ENCODE peak calls at places on chromosomes 6 and 20, in nine cellular contexts. V, I, X, H, R, W, K, E and S are unnamed samples.

GRCh38 chr6:136593748-136594490 is 43.7 kb upstream of the MAP7 start:
- DNase-seq in V (peak; percentile 96), I (peak; percentile 96), X (peak; percentile 98), H (no peak), R (no peak), W (peak; percentile 79), K (peak; percentile 17), E (no peak), S (peak; percentile 78)

GRCh38 chr6:145119091-145119490 is 616.2 kb downstream of the EPM2A start:
- DNase-seq in V (no peak), I (no peak), X (no peak), H (no peak), R (no peak), W (no peak), K (no peak), E (no peak), S (no peak)

GRCh38 chr6:80633412-80633811 is 526.9 kb downstream of the BCKDHB start:
- DNase-seq in V (no peak), I (no peak), X (no peak), H (no peak), R (no peak), W (no peak), K (no peak), E (no peak), S (no peak)

GRCh38 chr6:20202070-20202658 is 10.1 kb downstream of the MBOAT1 start:
- DNase-seq in V (peak; percentile 54), I (peak; percentile 85), X (no peak), H (no peak), R (no peak), W (peak; percentile 75), K (no peak), E (no peak), S (no peak)

GRCh38 chr6:167988945-167989841 is 8.3 kb upstream of the KIF25 start:
- DNase-seq in V (no peak), I (no peak), X (no peak), H (no peak), R (no peak), W (no peak), K (no peak), E (no peak), S (no peak)

GRCh38 chr6:87618531-87618930 is 28.6 kb downstream of the ORC3 start:
- DNase-seq in V (no peak), I (no peak), X (no peak), H (no peak), R (no peak), W (no peak), K (no peak), E (no peak), S (no peak)

GRCh38 chr6:12490904-12491571 is 200.9 kb downstream of the EDN1 start:
- DNase-seq in V (peak; percentile 82), I (peak; percentile 25), X (no peak), H (no peak), R (no peak), W (no peak), K (no peak), E (no peak), S (peak; percentile 2)

GRCh38 chr20:51660741-51661608 is 107.2 kb downstream of the ATP9A start:
- DNase-seq in V (peak; percentile 95), I (no peak), X (peak; percentile 72), H (no peak), R (no peak), W (no peak), K (no peak), E (no peak), S (peak; percentile 8)

DNA sequence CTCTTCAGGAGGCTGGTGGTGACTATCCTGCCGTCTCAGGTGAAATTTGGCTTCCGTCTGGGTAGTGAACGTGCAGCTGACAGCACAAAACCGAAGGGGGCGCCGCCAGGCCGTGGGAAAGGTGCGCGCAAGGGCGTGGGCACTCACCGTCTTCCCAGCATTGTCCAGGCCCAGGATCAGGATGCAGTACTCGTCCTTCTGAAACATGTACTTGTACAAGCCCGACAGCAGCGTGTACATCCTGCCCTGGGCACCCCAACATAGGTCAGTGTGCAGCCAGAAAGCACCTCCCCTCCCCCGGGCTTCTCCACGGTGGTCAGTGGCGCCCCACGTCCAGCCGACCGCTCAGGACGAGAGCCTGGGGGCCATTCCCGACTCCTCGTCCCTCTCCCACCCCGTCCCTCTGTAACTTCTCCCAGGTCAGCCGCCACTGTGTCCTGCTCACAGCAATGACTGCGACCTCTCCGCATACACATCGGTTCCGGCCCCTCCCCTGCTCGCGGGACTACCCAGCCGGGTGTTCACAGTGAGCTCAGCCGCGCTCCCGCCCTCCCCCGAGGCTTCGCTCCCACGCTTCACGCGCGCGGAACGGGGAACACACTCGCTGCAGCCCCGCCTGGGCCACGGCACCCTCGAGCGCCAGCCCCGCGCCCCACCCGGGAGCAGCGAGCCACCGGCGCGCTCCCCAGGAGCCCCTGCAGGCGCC is 771 bp downstream of the ARFRP1 start:
- DNase-seq in V (peak; percentile 31), I (peak; percentile 71), X (no peak), H (peak; percentile 69), R (peak; percentile 70), W (peak; percentile 74), K (peak; percentile 70), E (peak; percentile 61), S (peak; percentile 75)
- TF ChIP-seq CTCF in V (peak; percentile 25), I (peak; percentile 32), X (peak; percentile 14), H (no peak), R (peak; percentile 16), W (peak; percentile 81), K (no peak), E (peak; percentile 61), S (peak; percentile 56)

GRCh38 chr20:48096212-48096875 is 311.1 kb upstream of the SULF2 start:
- DNase-seq in V (no peak), I (no peak), X (no peak), H (no peak), R (no peak), W (no peak), K (no peak), E (no peak), S (no peak)

GRCh38 chr20:48098866-48099265 is 313.6 kb upstream of the SULF2 start:
- DNase-seq in V (no peak), I (no peak), X (no peak), H (no peak), R (no peak), W (no peak), K (no peak), E (no peak), S (no peak)

GRCh38 chr20:48094944-48095343 is 309.7 kb upstream of the SULF2 start:
- DNase-seq in V (no peak), I (no peak), X (no peak), H (no peak), R (no peak), W (no peak), K (no peak), E (no peak), S (no peak)

GRCh38 chr20:48098099-48098498 is 312.8 kb upstream of the SULF2 start:
- DNase-seq in V (no peak), I (no peak), X (no peak), H (no peak), R (no peak), W (no peak), K (no peak), E (no peak), S (no peak)

DNA sequence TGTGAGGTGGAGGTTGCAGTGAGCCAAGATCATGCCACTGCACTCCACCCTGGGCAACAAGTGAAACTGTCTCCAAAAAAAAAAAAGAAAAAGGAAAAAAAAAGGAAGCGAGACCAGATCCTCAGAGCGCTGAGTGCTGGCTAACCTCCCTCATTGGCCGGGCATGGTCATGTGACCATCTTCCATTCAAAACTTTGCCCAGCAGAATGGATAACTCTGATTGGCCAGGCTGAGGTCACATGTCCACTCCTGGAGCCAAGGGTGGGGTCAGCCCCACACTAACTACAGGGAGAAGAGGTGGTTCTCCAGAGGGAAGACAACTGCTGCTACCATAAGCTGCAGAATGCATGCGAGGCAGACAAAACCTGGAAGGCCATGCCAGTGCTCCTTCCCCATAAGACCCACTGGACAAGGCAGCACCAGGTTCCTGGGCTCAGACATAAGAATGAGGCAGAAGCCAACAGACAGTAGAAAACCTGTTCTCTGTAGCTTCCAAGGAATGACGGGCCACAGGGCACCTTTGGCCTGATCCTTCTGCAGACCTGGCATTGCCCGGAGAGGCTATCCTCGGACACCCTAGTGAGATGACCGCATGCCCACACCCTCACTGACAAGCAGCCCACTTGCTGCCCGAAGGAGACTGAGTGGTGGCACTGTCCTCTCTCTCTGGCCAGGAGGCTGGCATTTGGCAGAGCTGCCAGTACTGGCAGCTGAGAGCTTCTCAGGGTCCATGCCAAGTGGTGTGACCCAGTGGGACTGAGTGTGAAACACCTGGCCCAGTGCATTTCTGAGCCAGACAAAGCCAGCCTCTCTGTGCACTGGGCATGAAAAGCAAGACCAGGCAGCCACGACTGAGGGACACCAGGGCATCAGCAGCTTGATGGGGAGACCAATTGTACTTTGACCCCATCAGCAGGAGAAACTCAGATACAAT is 311.9 kb upstream of the SULF2 start:
- DNase-seq in V (no peak), I (peak; percentile 19), X (no peak), H (no peak), R (no peak), W (no peak), K (no peak), E (no peak), S (no peak)
- TF ChIP-seq CTCF in V (no peak), I (no peak), X (no peak), H (no peak), R (no peak), W (no peak), K (no peak), E (no peak), S (no peak)

GRCh38 chr6:22467645-22468044 is 101.7 kb upstream of the HDGFL1 start:
- DNase-seq in V (no peak), I (no peak), X (no peak), H (no peak), R (no peak), W (no peak), K (no peak), E (no peak), S (no peak)

GRCh38 chr6:22471746-22472145 is 97.6 kb upstream of the HDGFL1 start:
- DNase-seq in V (no peak), I (no peak), X (no peak), H (no peak), R (no peak), W (no peak), K (no peak), E (no peak), S (no peak)

GRCh38 chr6:22471369-22471690 is 98.0 kb upstream of the HDGFL1 start:
- DNase-seq in V (no peak), I (no peak), X (no peak), H (no peak), R (no peak), W (no peak), K (no peak), E (no peak), S (no peak)

GRCh38 chr6:22468566-22468965 is 100.8 kb upstream of the HDGFL1 start:
- DNase-seq in V (no peak), I (no peak), X (no peak), H (no peak), R (no peak), W (no peak), K (no peak), E (no peak), S (no peak)

DNA sequence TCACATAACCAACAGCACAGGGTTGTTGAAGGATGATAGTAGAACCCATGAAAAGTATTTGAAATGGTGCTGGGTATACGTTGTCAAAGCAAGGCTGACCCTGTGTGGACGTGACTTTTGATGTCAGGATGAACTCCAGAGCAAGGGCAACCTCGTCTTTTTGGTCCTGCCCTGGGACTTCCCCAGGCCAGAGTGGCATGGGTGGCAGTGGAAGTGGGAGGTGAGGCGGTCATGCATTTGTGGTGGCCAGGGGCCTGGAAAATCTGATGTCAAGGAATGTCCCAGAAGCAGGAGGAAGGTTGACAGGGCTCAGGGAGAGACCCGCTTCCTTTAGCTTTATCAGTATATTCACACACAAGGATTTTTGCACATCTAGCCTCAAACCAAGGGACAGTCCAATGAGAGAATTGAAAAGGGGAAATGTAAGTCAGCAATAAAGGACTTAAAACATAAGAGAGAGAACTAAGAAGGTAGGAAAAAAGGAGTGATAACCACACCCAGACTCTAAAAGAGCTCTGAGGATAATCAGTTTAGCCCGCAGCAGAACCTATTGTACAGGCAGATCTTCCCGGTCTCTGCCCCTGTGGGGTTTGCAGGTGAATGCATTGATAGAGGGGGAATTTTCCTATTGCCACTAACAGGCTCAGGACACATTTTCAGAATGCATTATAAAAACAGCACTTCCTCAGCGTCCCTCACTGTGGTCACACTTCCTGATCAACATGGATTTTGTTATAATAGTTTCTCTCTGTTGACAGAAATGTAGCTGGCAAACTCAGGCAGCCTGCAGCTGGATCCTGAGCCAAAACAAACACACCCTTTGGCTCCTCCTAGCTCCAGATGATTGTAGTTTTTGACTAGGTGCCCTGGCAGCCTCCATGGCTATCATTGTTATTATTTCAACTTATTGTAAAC is 98.7 kb upstream of the HDGFL1 start:
- DNase-seq in V (peak; percentile 72), I (no peak), X (peak; percentile 59), H (peak; percentile 47), R (peak; percentile 54), W (no peak), K (peak; percentile 46), E (no peak), S (no peak)
- TF ChIP-seq CTCF in V (peak; percentile 16), I (no peak), X (peak; percentile 13), H (no peak), R (peak; percentile 29), W (no peak), K (peak; percentile 7), E (no peak), S (no peak)

DNA sequence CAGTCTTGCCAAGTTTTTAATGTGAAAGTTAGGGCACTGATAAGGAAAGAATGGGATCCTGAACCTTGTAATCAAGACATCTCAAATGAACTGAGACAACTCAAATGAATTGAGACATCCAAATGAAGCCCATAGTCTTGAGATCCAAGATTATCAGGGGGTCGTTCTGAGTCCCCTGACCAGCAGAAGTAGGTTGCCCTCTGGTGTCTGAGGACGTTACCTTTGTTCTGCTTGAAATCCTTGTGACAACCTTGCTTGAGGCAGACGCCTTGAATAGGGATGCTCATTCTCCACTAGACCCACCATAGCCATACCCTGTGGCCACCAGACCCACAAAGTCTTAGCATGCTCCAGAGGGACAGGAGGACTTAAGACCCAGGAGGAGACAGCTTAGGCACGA is 37.7 kb downstream of the ZBTB9 start:
- DNase-seq in V (no peak), I (peak; percentile 42), X (no peak), H (no peak), R (no peak), W (no peak), K (no peak), E (no peak), S (no peak)
- TF ChIP-seq CTCF in V (peak; percentile 6), I (peak; percentile 18), X (no peak), H (no peak), R (no peak), W (no peak), K (no peak), E (no peak), S (no peak)